ENCODE peak calls at places on chromosomes 7 and 10, in four cellular contexts. Y is neural progenitor cell, O is GM20000, T is OCI-LY7. B is an unnamed sample.

GRCh38 chr7:471191-471865 is 48.3 kb downstream of the PDGFA start:
- DNase-seq in Y (no peak), T (no peak), O (no peak), B (no peak)

GRCh38 chr7:2483495-2483894 is 7.3 kb upstream of the GRIFIN start:
- DNase-seq in O (no peak), T (no peak), Y (no peak), B (no peak)

GRCh38 chr7:140866926-140867325 is 57.8 kb downstream of the BRAF start:
- DNase-seq in Y (no peak), T (no peak), O (no peak), B (no peak)

GRCh38 chr10:76329891-76330575 is 898.6 kb downstream of the LRMDA start:
- DNase-seq in T (no peak), O (no peak), Y (no peak), B (no peak)

GRCh38 chr10:46541735-46542566 is 14.5 kb downstream of the GPRIN2 start:
- DNase-seq in T (no peak), Y (no peak), O (no peak), B (no peak)

GRCh38 chr10:80945267-80945880 is 407.7 kb downstream of the SH2D4B start:
- DNase-seq in T (no peak), Y (peak; percentile 68), O (peak; percentile 24), B (peak; percentile 9)

GRCh38 chr10:46024948-46025347 is 5.5 kb downstream of the NCOA4 start:
- DNase-seq in Y (peak; percentile 25), O (no peak), T (no peak), B (no peak)

GRCh38 chr10:42827201-42827600 is 44.6 kb downstream of the BMS1 start:
- DNase-seq in T (no peak), Y (peak; percentile 66), O (no peak), B (peak; percentile 9)

GRCh38 chr7:997404-998395 is 14.7 kb downstream of the CYP2W1 start:
- DNase-seq in Y (peak; percentile 53), T (no peak), O (no peak), B (no peak)

GRCh38 chr10:93072713-93073538 is 767 bp upstream of the CYP26A1 start:
- DNase-seq in T (no peak), Y (peak; percentile 24), O (peak; percentile 38), B (no peak)

DNA sequence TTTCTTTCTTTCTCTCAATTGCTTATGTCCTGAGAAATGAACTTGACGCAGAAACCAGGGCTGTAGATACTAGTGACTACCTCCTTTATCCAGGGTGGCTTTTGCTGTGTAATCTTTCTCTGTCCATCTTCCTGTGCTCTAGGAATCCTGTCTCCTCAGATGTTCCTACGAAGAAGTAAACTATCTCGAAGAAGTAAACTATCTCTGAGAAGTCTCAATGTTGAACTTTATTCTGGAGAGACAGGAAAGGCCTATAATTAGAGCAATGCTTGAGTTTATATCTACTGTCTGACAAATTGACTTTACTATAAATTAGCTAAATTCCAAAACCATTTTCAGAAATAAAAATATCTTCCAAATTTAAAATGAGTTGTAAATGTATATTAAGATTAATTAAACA is 541.5 kb upstream of the DPP6 start:
- DNase-seq in Y (no peak), T (no peak), O (no peak), B (no peak)
- TF ChIP-seq CTCF in Y (no peak), T (no peak), O (no peak), B (no peak)

GRCh38 chr10:101216631-101217425 is 12.4 kb downstream of the LBX1 start:
- DNase-seq in O (no peak), Y (peak; percentile 59), T (no peak), B (no peak)

GRCh38 chr10:101216207-101216607 is 13.1 kb downstream of the LBX1 start:
- DNase-seq in T (no peak), Y (peak; percentile 54), O (no peak), B (peak; percentile 52)

GRCh38 chr10:101218423-101219136 is 10.7 kb downstream of the LBX1 start:
- DNase-seq in Y (no peak), O (peak; percentile 24), T (no peak), B (no peak)

GRCh38 chr10:101219137-101219945 is 9.9 kb downstream of the LBX1 start:
- DNase-seq in T (no peak), Y (no peak), O (no peak), B (no peak)

GRCh38 chr10:101217450-101218281 is 11.6 kb downstream of the LBX1 start:
- DNase-seq in T (no peak), O (peak; percentile 50), Y (peak; percentile 96), B (peak; percentile 70)
- TF ChIP-seq CTCF in T (no peak), O (no peak), Y (peak; percentile 69), B (peak; percentile 71)

GRCh38 chr10:50310560-50311174 is 59.4 kb upstream of the ASAH2 start:
- DNase-seq in O (no peak), Y (peak; percentile 37), T (peak; percentile 33), B (peak; percentile 61)
- TF ChIP-seq CTCF in O (no peak), Y (peak; percentile 56), T (peak; percentile 66), B (peak; percentile 65)

DNA sequence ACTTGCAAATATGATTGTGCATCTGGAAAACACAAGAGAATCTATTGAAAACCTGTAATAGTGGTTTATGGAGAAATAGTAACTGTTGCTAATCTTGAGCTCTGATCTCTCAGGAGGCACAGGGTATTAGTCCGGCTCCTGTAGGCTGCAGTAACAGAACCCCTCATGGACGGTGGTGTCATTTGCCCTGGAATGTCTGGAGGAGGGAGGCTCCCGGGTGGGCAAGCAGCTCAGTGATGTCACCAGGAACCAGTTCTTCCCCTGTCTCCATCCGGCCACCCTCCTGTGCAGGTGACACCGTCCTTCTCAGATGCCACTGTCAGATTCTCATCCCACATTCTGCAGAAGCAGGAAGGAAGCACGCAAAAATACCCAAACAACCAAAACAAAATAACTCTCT is 29.3 kb downstream of the INPP5A start:
- DNase-seq in O (no peak), T (no peak), Y (no peak), B (no peak)
- TF ChIP-seq CTCF in O (no peak), T (no peak), Y (no peak), B (no peak)

DNA sequence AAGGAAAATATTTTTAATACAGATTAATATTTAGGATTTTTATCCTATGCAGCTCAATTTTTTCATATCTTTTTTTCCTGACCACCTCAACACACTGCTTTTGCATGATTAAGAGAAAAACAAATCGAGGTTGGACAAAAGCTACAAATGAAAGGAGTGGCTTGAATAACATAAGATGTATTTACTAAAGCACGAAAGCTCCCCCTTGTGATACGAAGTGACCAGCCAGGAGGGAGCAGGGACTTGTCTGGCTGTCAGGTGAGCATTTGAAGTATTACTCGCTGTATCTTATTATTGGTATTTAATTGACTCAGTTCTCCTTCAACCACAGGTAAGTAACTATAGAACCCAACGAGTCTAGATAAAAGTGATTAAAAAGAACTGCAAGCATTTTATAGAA is 265.2 kb upstream of the PHF14 start:
- DNase-seq in O (no peak), T (peak; percentile 54), Y (peak; percentile 78), B (peak; percentile 6)
- TF ChIP-seq CTCF in O (peak; percentile 2), T (peak; percentile 78), Y (peak; percentile 67), B (peak; percentile 28)

GRCh38 chr10:119198438-119198837 is 8.9 kb upstream of the GRK5 start:
- DNase-seq in O (peak; percentile 59), T (peak; percentile 53), Y (peak; percentile 51), B (no peak)
- TF ChIP-seq CTCF in O (peak; percentile 28), T (peak; percentile 87), Y (peak; percentile 52), B (peak; percentile 59)

GRCh38 chr10:111856631-111857030 is 326.9 kb downstream of the GPAM start:
- DNase-seq in T (no peak), Y (peak; percentile 27), O (no peak), B (peak; percentile 5)
- TF ChIP-seq CTCF in T (no peak), Y (peak; percentile 52), O (no peak), B (peak; percentile 43)

DNA sequence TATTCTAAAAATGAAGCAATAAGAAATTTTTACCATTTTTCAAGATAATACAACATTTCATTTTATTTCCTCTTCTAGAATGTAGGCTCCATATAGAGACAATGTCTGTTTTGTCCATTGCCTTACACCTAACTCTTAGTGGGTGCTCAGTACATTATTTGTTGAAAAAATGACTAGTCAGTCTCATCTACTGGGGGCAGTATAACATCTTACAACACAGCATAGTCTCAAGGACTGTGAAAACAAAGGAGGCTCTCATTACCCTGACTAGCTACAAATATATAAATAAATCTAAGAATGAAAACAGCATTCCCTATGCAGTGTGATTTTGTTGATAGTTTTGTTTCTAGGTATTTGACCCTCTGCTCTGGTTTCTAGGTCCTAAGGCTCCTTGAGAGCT is 11.6 kb downstream of the CRPPA start:
- DNase-seq in Y (no peak), O (no peak), T (no peak), B (peak; percentile 26)
- TF ChIP-seq CTCF in Y (peak; percentile 9), O (no peak), T (no peak), B (peak; percentile 35)

GRCh38 chr10:132002004-132002403 is 20.3 kb upstream of the BNIP3 start:
- DNase-seq in Y (no peak), O (no peak), T (no peak), B (no peak)

GRCh38 chr10:132003286-132003924 is 21.7 kb upstream of the BNIP3 start:
- DNase-seq in Y (no peak), T (no peak), O (no peak), B (no peak)

GRCh38 chr10:132004052-132004451 is 22.3 kb upstream of the BNIP3 start:
- DNase-seq in O (no peak), Y (no peak), T (no peak), B (no peak)

GRCh38 chr10:131998845-131999681 is 17.3 kb upstream of the BNIP3 start:
- DNase-seq in Y (no peak), T (no peak), O (no peak), B (no peak)

DNA sequence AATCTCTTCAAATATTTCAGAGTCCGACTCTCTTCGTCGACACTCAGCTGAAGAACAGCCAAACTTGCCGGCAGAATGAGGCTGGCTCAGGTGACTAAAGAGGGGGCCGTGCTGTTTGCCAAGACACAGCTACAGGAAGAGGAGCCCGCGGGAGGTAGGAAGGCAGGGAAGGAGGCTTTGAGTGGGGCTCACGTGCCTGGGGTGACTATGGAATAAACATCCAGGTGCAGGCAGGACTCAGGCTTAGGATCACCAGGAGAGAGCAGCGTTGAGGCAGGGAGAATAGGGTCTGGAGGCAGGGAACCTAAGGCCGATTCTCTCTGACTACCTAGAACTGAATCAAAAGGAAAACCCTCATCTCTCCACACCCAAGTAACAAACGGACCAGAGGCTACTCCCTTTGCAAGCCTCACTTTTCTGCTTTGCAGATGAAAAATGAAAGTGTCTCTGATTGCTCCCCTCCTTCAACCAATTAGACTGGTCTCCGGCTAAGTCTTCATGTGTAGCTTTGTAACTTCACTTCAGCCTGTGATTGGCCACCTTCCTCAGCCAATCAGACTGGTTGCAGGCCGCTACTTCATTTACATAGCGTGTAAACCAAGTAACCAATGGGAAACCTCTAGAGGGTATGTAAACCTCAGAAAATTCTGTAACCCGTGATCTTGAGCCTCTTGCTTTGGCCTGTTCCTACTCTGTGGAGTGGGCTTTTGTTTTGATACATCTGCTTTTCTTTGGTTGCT is 19.7 kb upstream of the BNIP3 start:
- DNase-seq in Y (no peak), O (no peak), T (no peak), B (peak; percentile 84)
- TF ChIP-seq CTCF in Y (peak; percentile 13), O (no peak), T (no peak), B (peak; percentile 29)

B was measured in A673.